ENCODE peak calls at places on chromosomes 6 and 20, in five cellular contexts. One of them, this sample, is unnamed.
A peak's percentile ranks its signal among the peaks of the same experiment; 100 is the strongest.

GRCh38 chr6:139500977-139501376 is 126.5 kb upstream of the CITED2 start:
- DNase-seq in Right ventricle myocardium superior: no peak
- DNase-seq in hippocampal formation: no peak
- DNase-seq in NCI-H460: no peak
- DNase-seq in iris pigment epithelial cell: peak; percentile 12
- DNase-seq in this sample: no peak

GRCh38 chr6:112799889-112800288 is 452.8 kb downstream of the RFPL4B start:
- DNase-seq in iris pigment epithelial cell: no peak
- DNase-seq in Right ventricle myocardium superior: no peak
- DNase-seq in NCI-H460: no peak
- DNase-seq in hippocampal formation: no peak
- DNase-seq in this sample: no peak

GRCh38 chr20:11338506-11339306 is 579.0 kb upstream of the BTBD3 start:
- DNase-seq in iris pigment epithelial cell: peak; percentile 88
- DNase-seq in hippocampal formation: no peak
- DNase-seq in Right ventricle myocardium superior: no peak
- DNase-seq in NCI-H460: no peak
- DNase-seq in this sample: no peak

GRCh38 chr6:132736239-132736638 is 21.5 kb downstream of the VNN2 start:
- DNase-seq in Right ventricle myocardium superior: no peak
- DNase-seq in hippocampal formation: no peak
- DNase-seq in iris pigment epithelial cell: peak; percentile 46
- DNase-seq in NCI-H460: no peak
- DNase-seq in this sample: no peak

GRCh38 chr20:53157443-53158408 is 185.6 kb downstream of the TSHZ2 start:
- DNase-seq in hippocampal formation: no peak
- DNase-seq in Right ventricle myocardium superior: peak; percentile 46
- DNase-seq in iris pigment epithelial cell: peak; percentile 55
- DNase-seq in NCI-H460: peak; percentile 37
- DNase-seq in this sample: no peak

GRCh38 chr6:169341706-169342105 is 88.1 kb upstream of the THBS2 start:
- DNase-seq in iris pigment epithelial cell: no peak
- DNase-seq in Right ventricle myocardium superior: no peak
- DNase-seq in hippocampal formation: no peak
- DNase-seq in NCI-H460: no peak
- DNase-seq in this sample: no peak

GRCh38 chr6:114008331-114008730 is 37.4 kb upstream of the HDAC2 start:
- DNase-seq in hippocampal formation: no peak
- DNase-seq in Right ventricle myocardium superior: no peak
- DNase-seq in iris pigment epithelial cell: no peak
- DNase-seq in NCI-H460: no peak
- DNase-seq in this sample: no peak

GRCh38 chr20:47668313-47669156 is 116.7 kb downstream of the SULF2 start:
- DNase-seq in iris pigment epithelial cell: no peak
- DNase-seq in NCI-H460: no peak
- DNase-seq in hippocampal formation: no peak
- DNase-seq in Right ventricle myocardium superior: no peak
- DNase-seq in this sample: no peak

GRCh38 chr6:142612956-142613355 is 311.1 kb downstream of the ADGRG6 start:
- DNase-seq in hippocampal formation: no peak
- DNase-seq in Right ventricle myocardium superior: no peak
- DNase-seq in NCI-H460: no peak
- DNase-seq in iris pigment epithelial cell: no peak
- DNase-seq in this sample: peak; percentile 62

GRCh38 chr20:54044156-54044555 is 26.2 kb downstream of the BCAS1 start:
- DNase-seq in Right ventricle myocardium superior: no peak
- DNase-seq in hippocampal formation: no peak
- DNase-seq in iris pigment epithelial cell: peak; percentile 70
- DNase-seq in NCI-H460: no peak
- DNase-seq in this sample: peak; percentile 26

GRCh38 chr20:5602346-5602745 is 147.9 kb upstream of the SHLD1 start:
- DNase-seq in Right ventricle myocardium superior: no peak
- DNase-seq in iris pigment epithelial cell: peak; percentile 67
- DNase-seq in NCI-H460: no peak
- DNase-seq in hippocampal formation: no peak
- DNase-seq in this sample: peak; percentile 2

GRCh38 chr6:125363360-125364121 is 61.8 kb upstream of the HDDC2 start:
- DNase-seq in iris pigment epithelial cell: peak; percentile 38
- DNase-seq in hippocampal formation: no peak
- DNase-seq in NCI-H460: peak; percentile 3
- DNase-seq in Right ventricle myocardium superior: peak; percentile 82
- DNase-seq in this sample: no peak

GRCh38 chr6:107116328-107116892 is 1.1 kb upstream of the BEND3 start:
- DNase-seq in hippocampal formation: no peak
- DNase-seq in iris pigment epithelial cell: peak; percentile 56
- DNase-seq in NCI-H460: no peak
- DNase-seq in Right ventricle myocardium superior: no peak
- DNase-seq in this sample: no peak

GRCh38 chr6:36493859-36494258 is 51.1 kb downstream of the KCTD20 start:
- DNase-seq in Right ventricle myocardium superior: no peak
- DNase-seq in hippocampal formation: no peak
- DNase-seq in NCI-H460: no peak
- DNase-seq in iris pigment epithelial cell: peak; percentile 60
- DNase-seq in this sample: peak; percentile 9

GRCh38 chr20:64229537-64230061 is 25.9 kb upstream of the PCMTD2 start:
- DNase-seq in iris pigment epithelial cell: no peak
- DNase-seq in hippocampal formation: no peak
- DNase-seq in Right ventricle myocardium superior: peak; percentile 10
- DNase-seq in NCI-H460: no peak
- DNase-seq in this sample: no peak